ENCODE peak calls at places on chromosomes 3 and 15, in five cellular contexts. Z, Y, E, B and J are unnamed samples.

GRCh38 chr3:156910022-156910421 is 83.9 kb downstream of the LEKR1 start:
- DNase-seq in Z (no peak), Y (no peak), E (no peak), B (no peak), J (no peak)

GRCh38 chr15:62110000-62110851 is 43.4 kb downstream of the C2CD4A start:
- DNase-seq in E (peak), B (no peak), Z (no peak), Y (no peak), J (no peak)

GRCh38 chr3:171753665-171754408 is 56.4 kb downstream of the PLD1 start:
- DNase-seq in Y (no peak), B (no peak), Z (no peak), E (no peak), J (no peak)

GRCh38 chr3:125662675-125663074 is 67.4 kb upstream of the OSBPL11 start:
- DNase-seq in Y (no peak), B (no peak), E (no peak), Z (no peak), J (no peak)

GRCh38 chr3:129927072-129927471 is 33.6 kb upstream of the TMCC1 start:
- DNase-seq in Y (no peak), E (no peak), B (no peak), Z (no peak), J (no peak)

GRCh38 chr3:46266598-46266997 is 24.3 kb downstream of the CCR3 start:
- DNase-seq in Z (no peak), Y (no peak), B (no peak), E (no peak), J (no peak)

GRCh38 chr3:15535757-15536156 is 14.3 kb upstream of the COLQ start:
- DNase-seq in E (no peak), B (no peak), Y (no peak), Z (no peak), J (no peak)

GRCh38 chr3:41580274-41580959 is 381.1 kb downstream of the CTNNB1 start:
- DNase-seq in E (no peak), B (no peak), Z (no peak), Y (no peak), J (no peak)

GRCh38 chr15:70487380-70487725 is 276.0 kb downstream of the UACA start:
- DNase-seq in E (no peak), Y (no peak), Z (no peak), B (no peak), J (no peak)

GRCh38 chr3:115239717-115240116 is 92.6 kb upstream of the ZBTB20 start:
- DNase-seq in B (no peak), Z (no peak), E (no peak), Y (peak), J (no peak)

GRCh38 chr15:63462053-63462452 is 42.3 kb upstream of the USP3 start:
- DNase-seq in Z (no peak), E (no peak), Y (no peak), B (no peak), J (no peak)

GRCh38 chr3:50168791-50169190 is 13.7 kb downstream of the SEMA3F start:
- DNase-seq in B (no peak), E (no peak), Y (no peak), Z (no peak), J (no peak)

GRCh38 chr15:57640935-57641682 is 49.4 kb downstream of the MYZAP start:
- DNase-seq in E (no peak), Y (peak), Z (peak), B (peak), J (no peak)

GRCh38 chr3:49614936-49615335 is 59.2 kb upstream of the APEH start:
- DNase-seq in Y (no peak), Z (no peak), E (no peak), B (no peak), J (no peak)

GRCh38 chr15:94934440-94934839 is 703.1 kb downstream of the MCTP2 start:
- DNase-seq in Y (no peak), E (no peak), Z (no peak), B (no peak), J (no peak)